ENCODE peak calls at places on chromosomes 16 and 17, in seven cellular contexts. F is HCT116, E is SK-N-SH, A is K562, N is H1, T is HepG2, Z is GM12878. V is an unnamed sample.
A peak's percentile ranks its signal among the peaks of the same experiment; 100 is the strongest.

GRCh38 chr16:60204221-60204620 is 1470.1 kb upstream of the GOT2 start:
- DNase-seq in Z (no peak), E (no peak), N (no peak), F (no peak), A (no peak), T (no peak), V (no peak)

GRCh38 chr17:7015587-7016020 is 3.2 kb downstream of the RNASEK start:
- DNase-seq in A (peak; percentile 66), Z (no peak), E (no peak), N (no peak), F (no peak), T (no peak), V (no peak)

GRCh38 chr16:26645629-26646028 is 421.1 kb upstream of the C16orf82 start:
- DNase-seq in T (no peak), E (peak; percentile 9), N (no peak), Z (no peak), A (peak; percentile 50), F (no peak), V (no peak)

GRCh38 chr16:75241955-75242354 is 9.5 kb downstream of the BCAR1 start:
- DNase-seq in Z (no peak), A (no peak), N (no peak), T (no peak), F (no peak), E (no peak), V (no peak)

GRCh38 chr16:27318399-27319256 is 4.9 kb downstream of the IL4R start:
- DNase-seq in F (no peak), N (no peak), T (no peak), Z (no peak), E (no peak), A (no peak), V (no peak)

GRCh38 chr17:60398227-60398959 is 6.5 kb upstream of the USP32 start:
- DNase-seq in F (no peak), E (no peak), T (no peak), A (peak; percentile 36), N (no peak), Z (peak; percentile 71), V (no peak)

GRCh38 chr16:80403871-80404270 is 136.9 kb upstream of the DYNLRB2 start:
- DNase-seq in N (no peak), T (no peak), E (no peak), A (no peak), Z (no peak), F (no peak), V (no peak)

GRCh38 chr17:82372591-82373452 is 1.3 kb downstream of the UTS2R start:
- DNase-seq in A (peak; percentile 29), T (no peak), E (no peak), Z (no peak), F (no peak), N (no peak), V (no peak)

GRCh38 chr17:29619251-29619650 is 3.5 kb downstream of the CORO6 start:
- DNase-seq in T (no peak), A (no peak), E (peak; percentile 67), F (no peak), N (no peak), Z (no peak), V (no peak)

GRCh38 chr16:2707368-2708289 is 12.4 kb downstream of the PRSS27 start:
- DNase-seq in N (no peak), F (no peak), Z (no peak), E (no peak), A (no peak), T (no peak), V (no peak)

GRCh38 chr16:89138513-89138795 is 33.1 kb upstream of the CDH15 start:
- DNase-seq in F (no peak), T (no peak), N (no peak), Z (no peak), E (no peak), A (no peak), V (no peak)

GRCh38 chr17:61478026-61478789 is 26.0 kb downstream of the TBX4 start:
- DNase-seq in F (no peak), A (no peak), T (no peak), Z (no peak), N (no peak), E (no peak), V (no peak)

GRCh38 chr16:66754819-66755218 is 3.4 kb upstream of the DYNC1LI2 start:
- DNase-seq in E (no peak), T (peak; percentile 46), N (no peak), Z (no peak), F (no peak), A (no peak), V (no peak)

GRCh38 chr16:2147981-2148671 is at the start of gene RAB26:
- DNase-seq in E (peak; percentile 91), N (no peak), Z (no peak), F (no peak), T (peak; percentile 82), A (peak; percentile 81), V (peak; percentile 96)

GRCh38 chr17:17400070-17400469 is 76.7 kb upstream of the MED9 start:
- DNase-seq in N (no peak), A (no peak), Z (no peak), T (no peak), F (no peak), E (no peak), V (no peak)

GRCh38 chr17:17398928-17399926 is 77.6 kb upstream of the MED9 start:
- DNase-seq in N (no peak), T (no peak), Z (no peak), A (no peak), F (no peak), E (peak; percentile 72), V (no peak)

GRCh38 chr17:17400566-17401184 is 76.1 kb upstream of the MED9 start:
- DNase-seq in A (no peak), E (no peak), Z (no peak), T (no peak), N (no peak), F (no peak), V (no peak)

GRCh38 chr17:17402558-17402957 is 74.2 kb upstream of the MED9 start:
- DNase-seq in N (no peak), A (no peak), Z (no peak), F (no peak), E (no peak), T (peak; percentile 56), V (no peak)

DNA sequence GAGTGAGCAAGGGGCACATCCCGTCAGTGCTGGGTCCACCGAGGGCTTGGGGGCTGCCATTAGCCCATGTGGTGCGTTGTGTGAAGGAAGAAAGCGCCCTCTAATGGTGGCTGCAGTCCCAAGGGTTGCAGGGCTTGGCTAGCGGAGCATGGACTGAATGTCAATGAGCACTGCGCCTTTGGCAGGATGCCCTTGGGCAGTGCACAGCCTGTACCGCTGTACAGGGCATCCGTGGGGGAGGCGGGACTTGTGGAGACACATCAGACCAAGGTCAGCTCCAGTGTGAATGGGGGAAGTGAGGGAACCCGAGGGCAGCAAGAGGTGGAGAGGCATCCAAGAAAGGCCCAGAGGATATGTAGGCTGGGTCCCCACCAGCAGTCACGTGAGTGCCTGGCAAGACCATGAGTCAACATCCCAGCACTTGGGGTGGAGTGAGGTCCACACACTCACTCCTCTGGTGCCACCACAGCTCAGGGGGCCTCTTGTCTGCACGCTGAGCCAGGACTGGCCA is 75.5 kb upstream of the MED9 start:
- DNase-seq in N (peak; percentile 29), F (peak; percentile 31), T (peak; percentile 56), A (peak; percentile 49), Z (no peak), E (no peak), V (peak; percentile 29)
- TF ChIP-seq JUND in N (no peak), F (no peak), T (no peak), A (no peak), Z (no peak), E (no peak), V (no peak)

DNA sequence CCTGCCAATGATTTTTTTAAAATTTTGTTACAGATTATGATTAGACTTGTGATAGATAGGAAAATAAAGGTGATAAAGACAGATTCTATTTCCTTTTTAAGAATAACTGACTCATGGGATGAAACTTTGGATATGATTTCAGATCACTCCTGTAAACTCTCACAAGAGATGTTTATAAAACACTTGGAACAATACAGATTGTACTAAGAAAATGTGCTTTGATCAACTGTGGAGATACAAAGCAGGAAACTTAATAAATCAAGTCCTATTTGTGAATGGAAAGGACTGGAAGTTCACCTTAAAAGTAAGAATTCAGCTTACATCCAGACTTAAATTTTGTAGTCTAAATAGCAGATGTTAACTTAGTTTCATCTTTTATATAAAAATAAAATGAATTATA is 21.5 kb downstream of the MRTFB start:
- DNase-seq in Z (no peak), E (no peak), N (no peak), F (no peak), A (no peak), T (no peak), V (no peak)
- TF ChIP-seq JUND in Z (no peak), E (no peak), N (no peak), F (no peak), A (no peak), T (no peak), V (no peak)

DNA sequence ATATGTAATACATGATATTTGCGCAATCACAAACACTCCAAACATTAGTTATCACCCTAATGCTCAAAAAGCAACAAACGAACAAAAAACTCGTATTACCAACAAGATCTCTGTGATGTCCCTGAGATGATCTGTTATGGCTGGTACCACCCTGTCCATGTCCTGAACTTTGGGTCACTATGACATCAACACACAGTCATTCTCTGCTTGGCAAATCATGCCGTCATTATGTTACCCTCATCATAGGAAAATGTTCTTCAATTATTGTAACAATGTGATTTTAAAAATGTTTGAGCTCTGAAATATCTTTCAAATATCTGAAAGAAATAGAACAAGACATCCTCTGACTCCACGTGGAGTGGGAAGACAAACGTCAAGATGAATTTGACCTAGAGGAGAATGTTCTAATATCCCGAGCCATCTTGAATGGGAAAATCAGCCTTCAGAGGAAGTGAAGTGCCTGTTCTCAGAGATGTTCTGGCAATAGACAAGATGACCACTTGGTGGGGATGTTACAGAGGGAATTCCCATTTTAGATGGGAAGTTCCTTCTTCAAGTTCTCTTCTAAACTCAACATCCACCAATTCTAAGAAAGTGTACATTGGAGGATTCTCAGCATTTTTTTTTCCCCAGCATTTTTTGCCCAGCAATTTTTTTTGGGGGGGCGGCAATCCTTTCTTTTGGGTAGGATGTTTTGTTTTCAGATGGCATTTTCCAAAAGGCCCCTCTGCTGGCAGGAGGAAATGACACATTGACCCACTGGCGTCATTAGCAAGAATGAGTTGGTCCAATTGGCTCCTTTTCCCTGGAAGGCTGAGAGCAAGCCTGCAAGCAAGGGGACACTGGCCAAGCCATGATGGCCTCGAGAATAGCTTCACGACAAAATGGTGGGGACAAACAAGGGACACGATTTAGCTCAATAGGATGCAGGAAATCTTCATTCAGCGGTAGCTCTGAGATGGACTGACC is 3.7 kb upstream of the HSD17B2 start:
- DNase-seq in T (peak; percentile 71), Z (no peak), F (peak; percentile 62), E (peak; percentile 50), N (no peak), A (peak; percentile 28), V (peak; percentile 92)
- TF ChIP-seq JUND in T (no peak), Z (no peak), F (no peak), E (no peak), N (no peak), A (no peak), V (no peak)

DNA sequence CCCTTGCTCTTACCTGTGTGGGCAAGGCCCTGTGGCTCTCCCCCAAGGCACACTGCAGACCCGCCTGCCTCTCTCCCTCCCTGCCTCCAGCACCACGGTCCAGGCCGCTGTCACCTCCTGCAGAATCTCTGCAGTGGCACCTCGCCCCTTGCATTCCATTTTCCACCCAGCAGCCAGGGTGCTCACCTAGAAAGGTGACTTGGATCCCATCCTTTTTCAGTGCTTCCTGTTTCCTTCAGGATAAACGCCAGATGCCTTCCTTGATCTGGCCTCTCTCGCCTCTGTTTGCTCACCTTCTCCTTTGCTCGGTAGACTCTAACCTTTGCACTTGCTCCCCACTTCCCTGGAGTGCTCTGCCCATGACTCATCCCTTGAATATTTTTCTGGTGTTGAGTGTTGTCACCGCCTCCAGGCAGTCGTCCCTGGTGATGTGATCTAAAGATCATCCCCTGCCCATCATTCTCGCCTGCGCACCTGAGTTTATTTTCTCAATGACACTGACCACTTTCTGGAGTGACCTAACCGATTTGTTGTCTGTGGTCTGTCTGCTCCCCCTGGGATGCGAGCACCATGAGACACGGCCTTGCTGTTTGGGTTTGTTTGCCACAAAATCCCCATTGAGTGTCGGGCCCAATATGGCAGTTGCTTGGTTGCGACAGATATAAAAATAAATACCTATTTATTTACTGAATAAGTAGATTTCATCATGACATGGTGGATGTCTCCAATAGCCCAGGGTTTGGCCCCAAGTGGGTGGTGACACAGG is 79.1 kb upstream of the LGALS9 start:
- DNase-seq in Z (no peak), A (no peak), F (peak; percentile 75), E (no peak), T (peak; percentile 88), N (no peak), V (no peak)
- TF ChIP-seq JUND in Z (no peak), A (peak; percentile 69), F (peak; percentile 75), E (no peak), T (peak; percentile 98), N (peak; percentile 73), V (no peak)

V was measured in T47D.